ENCODE peak calls at places on chromosomes 16 and 17, in ten cellular contexts. N is astrocyte of the spinal cord; M is NCI-H748 treated with DMSO at 0.1 percent for 48 hours; L is GM04503; Y is AG10803; I is NCI-H446; U is GM23338; P is stimulated activated effector memory CD8-positive, alpha-beta T cell treated with anti-CD3 and anti-CD28 coated beads, Interleukin-12 subunit alpha, Interleukin-12 subunit beta, amount 100 ng/mL, for 72 hours; H is activated naive CD4-positive, alpha-beta T cell treated with Interleukin-2 at 50 U/mL for 16 hours; K is activated CD8-positive, alpha-beta T cell treated with anti-CD3 and anti-CD28 coated beads, Interleukin-2, amount 10 ng/mL, durations not matched to agents 7 days and 5 days. Q is an unnamed sample.
A peak's percentile ranks its signal among the peaks of the same experiment; 100 is the strongest.

GRCh38 chr16:27313422-27314160 is at the start of gene IL4R:
- DNase-seq in N (peak; percentile 75), M (no peak), L (peak; percentile 60), Y (peak; percentile 88), I (no peak), U (peak; percentile 68), P (peak; percentile 54), H (peak; percentile 62), K (peak; percentile 66), Q (peak; percentile 44)

GRCh38 chr17:36069131-36069530 is 5.1 kb downstream of the CCL18 start:
- DNase-seq in N (no peak), M (no peak), L (no peak), Y (no peak), I (no peak), U (no peak), P (no peak), H (no peak), K (no peak), Q (no peak)

GRCh38 chr17:50148226-50149098 is 2.0 kb downstream of the PPP1R9B start:
- DNase-seq in N (no peak), M (no peak), L (no peak), Y (peak; percentile 31), I (no peak), U (peak; percentile 40), P (peak; percentile 59), H (peak; percentile 85), K (peak; percentile 56), Q (no peak)

GRCh38 chr16:23006380-23006779 is 142.9 kb downstream of the USP31 start:
- DNase-seq in N (no peak), M (no peak), L (no peak), Y (no peak), I (no peak), U (no peak), P (no peak), H (no peak), K (no peak), Q (no peak)

GRCh38 chr16:5584100-5584499 is 486.5 kb upstream of the EEF2KMT start:
- DNase-seq in N (no peak), M (no peak), L (no peak), Y (no peak), I (no peak), U (no peak), P (no peak), H (no peak), K (no peak), Q (no peak)

GRCh38 chr17:57773557-57773956 is 28.5 kb upstream of the CCDC182 start:
- DNase-seq in N (no peak), M (no peak), L (no peak), Y (no peak), I (no peak), U (no peak), P (no peak), H (no peak), K (no peak), Q (no peak)

GRCh38 chr16:90031931-90032663 is 12.8 kb upstream of the DBNDD1 start:
- DNase-seq in N (peak; percentile 45), M (no peak), L (no peak), Y (peak; percentile 66), I (no peak), U (no peak), P (no peak), H (no peak), K (no peak), Q (no peak)

GRCh38 chr16:56119138-56119537 is 72.2 kb upstream of the GNAO1 start:
- DNase-seq in N (no peak), M (no peak), L (no peak), Y (no peak), I (no peak), U (no peak), P (no peak), H (no peak), K (no peak), Q (no peak)

GRCh38 chr17:48429156-48429555 is 858 bp downstream of the SKAP1 start:
- DNase-seq in N (no peak), M (no peak), L (no peak), Y (no peak), I (no peak), U (no peak), P (no peak), H (peak; percentile 36), K (peak; percentile 69), Q (no peak)

GRCh38 chr16:48479319-48479718 is 94.1 kb upstream of the SIAH1 start:
- DNase-seq in N (no peak), M (no peak), L (no peak), Y (no peak), I (no peak), U (no peak), P (no peak), H (no peak), K (no peak), Q (no peak)

GRCh38 chr17:35293151-35293837 is 50.4 kb downstream of the SLFN5 start:
- DNase-seq in N (no peak), M (no peak), L (no peak), Y (peak; percentile 44), I (no peak), U (no peak), P (no peak), H (no peak), K (no peak), Q (no peak)

GRCh38 chr16:83967838-83968482 is at the start of gene NECAB2:
- DNase-seq in N (no peak), M (no peak), L (no peak), Y (peak; percentile 12), I (no peak), U (peak; percentile 56), P (peak; percentile 29), H (no peak), K (peak; percentile 34), Q (peak; percentile 73)

GRCh38 chr16:85798901-85799496 is 345 bp downstream of the EMC8 start:
- DNase-seq in N (no peak), M (no peak), L (no peak), Y (peak; percentile 28), I (no peak), U (peak; percentile 48), P (no peak), H (peak; percentile 47), K (peak; percentile 54), Q (peak; percentile 60)

GRCh38 chr17:40812639-40813038 is 9.8 kb downstream of the KRT10 start:
- DNase-seq in N (no peak), M (no peak), L (no peak), Y (no peak), I (no peak), U (no peak), P (no peak), H (no peak), K (no peak), Q (no peak)

GRCh38 chr17:27455569-27455913 is 707 bp upstream of the KSR1 start:
- DNase-seq in N (no peak), M (no peak), L (no peak), Y (no peak), I (no peak), U (no peak), P (no peak), H (no peak), K (no peak), Q (no peak)

GRCh38 chr17:76527430-76528111 is 9.9 kb downstream of the CYGB start:
- DNase-seq in N (peak; percentile 80), M (no peak), L (no peak), Y (peak; percentile 15), I (no peak), U (peak; percentile 85), P (no peak), H (peak; percentile 34), K (peak; percentile 65), Q (no peak)

GRCh38 chr17:27533068-27533397 is 76.8 kb downstream of the KSR1 start:
- DNase-seq in N (no peak), M (no peak), L (no peak), Y (no peak), I (no peak), U (no peak), P (no peak), H (no peak), K (no peak), Q (no peak)

GRCh38 chr17:12070561-12070960 is 49.9 kb downstream of the MAP2K4 start:
- DNase-seq in N (peak; percentile 89), M (no peak), L (peak; percentile 39), Y (peak; percentile 73), I (no peak), U (no peak), P (no peak), H (no peak), K (no peak), Q (no peak)

GRCh38 chr17:72025113-72025512 is 95.7 kb upstream of the SOX9 start:
- DNase-seq in N (no peak), M (no peak), L (no peak), Y (no peak), I (no peak), U (no peak), P (no peak), H (no peak), K (no peak), Q (no peak)

GRCh38 chr16:79212114-79212791 is 388.3 kb downstream of the MAF start:
- DNase-seq in N (no peak), M (no peak), L (no peak), Y (no peak), I (no peak), U (peak; percentile 56), P (no peak), H (no peak), K (no peak), Q (no peak)

GRCh38 chr16:50309156-50309526 is 42.8 kb downstream of the ADCY7 start:
- DNase-seq in N (no peak), M (no peak), L (no peak), Y (no peak), I (no peak), U (no peak), P (no peak), H (no peak), K (no peak), Q (no peak)

GRCh38 chr16:28951410-28951943 is 740 bp downstream of the NFATC2IP start:
- DNase-seq in N (no peak), M (no peak), L (no peak), Y (no peak), I (no peak), U (peak; percentile 42), P (no peak), H (no peak), K (peak; percentile 55), Q (no peak)

GRCh38 chr16:53207810-53208752 is 153.3 kb downstream of the CHD9 start:
- DNase-seq in N (peak; percentile 85), M (peak; percentile 78), L (peak; percentile 44), Y (peak; percentile 76), I (peak; percentile 68), U (peak; percentile 80), P (no peak), H (no peak), K (peak; percentile 25), Q (peak; percentile 46)

GRCh38 chr16:1830213-1830612 is 3.2 kb downstream of the FAHD1 start:
- DNase-seq in N (no peak), M (no peak), L (no peak), Y (no peak), I (no peak), U (no peak), P (no peak), H (no peak), K (no peak), Q (no peak)

Q was measured in GM19239.